ENCODE peak calls at places on chromosome 14, in six cellular contexts. R is astrocyte of the hippocampus; K is skeletal muscle cell; M is activated naive CD4-positive, alpha-beta T cell treated with anti-CD3 and anti-CD28 coated beads, Interleukin-2, amount 50 U/mL, for 72 hours; Q is CD4-positive, CD25-positive, alpha-beta regulatory T cell; G is H7. A is an unnamed sample.

GRCh38 chr14:53979747-53980642 is 23.4 kb upstream of the BMP4 start:
- DNase-seq in R (peak; percentile 91), G (peak; percentile 68), M (no peak), Q (no peak), K (peak; percentile 19), A (no peak)

GRCh38 chr14:90061849-90062794 is at the start of gene KCNK13:
- DNase-seq in M (no peak), Q (no peak), G (peak; percentile 75), K (no peak), R (peak; percentile 51), A (no peak)

GRCh38 chr14:58243790-58244555 is 670 bp upstream of the PSMA3 start:
- DNase-seq in G (no peak), M (no peak), Q (no peak), R (peak; percentile 42), K (no peak), A (no peak)

GRCh38 chr14:100192672-100193416 is 33.4 kb upstream of the DEGS2 start:
- DNase-seq in R (peak; percentile 99), Q (peak; percentile 99), K (peak; percentile 83), M (peak; percentile 100), G (peak; percentile 100), A (peak; percentile 99)

GRCh38 chr14:105094193-105094907 is 29.1 kb upstream of the GPR132 start:
- DNase-seq in Q (no peak), R (no peak), G (no peak), K (no peak), M (no peak), A (no peak)

GRCh38 chr14:76584271-76584702 is 177.0 kb upstream of the VASH1 start:
- DNase-seq in K (no peak), Q (no peak), R (peak; percentile 90), G (no peak), M (no peak), A (no peak)

GRCh38 chr14:62745496-62745895 is 299.8 kb downstream of the KCNH5 start:
- DNase-seq in M (no peak), Q (no peak), R (no peak), G (no peak), K (no peak), A (no peak)

GRCh38 chr14:105891221-105891602 is 364.8 kb downstream of the TMEM121 start:
- DNase-seq in Q (no peak), R (no peak), G (no peak), K (no peak), M (no peak), A (no peak)

GRCh38 chr14:105013150-105013787 is 7.6 kb downstream of the CDCA4 start:
- DNase-seq in K (no peak), M (no peak), Q (no peak), R (peak; percentile 58), G (peak; percentile 47), A (no peak)

GRCh38 chr14:91931478-91932088 is 15.9 kb downstream of the FBLN5 start:
- DNase-seq in K (no peak), M (no peak), G (no peak), R (no peak), Q (no peak), A (no peak)

GRCh38 chr14:92480856-92481255 is 32.7 kb upstream of the RIN3 start:
- DNase-seq in M (no peak), G (no peak), Q (no peak), R (no peak), K (no peak), A (no peak)

GRCh38 chr14:41642402-41643195 is 35.9 kb downstream of the LRFN5 start:
- DNase-seq in Q (no peak), K (no peak), M (no peak), G (peak; percentile 2), R (peak; percentile 6), A (no peak)

A was measured in central memory CD8-positive, alpha-beta T cell.